ENCODE peak calls at places on chromosomes 11 and 22, in ten cellular contexts. E, Y, H, W, I, M, T, A, F and L are unnamed samples.

GRCh38 chr11:110169738-110170137 is 76.5 kb downstream of the ZC3H12C start:
- DNase-seq in E (no peak), Y (no peak), H (no peak), W (no peak), I (no peak), M (no peak), T (no peak), A (no peak), F (no peak), L (no peak)

GRCh38 chr11:128732471-128733277 is 38.8 kb downstream of the FLI1 start:
- DNase-seq in E (no peak), Y (no peak), H (no peak), W (no peak), I (no peak), M (no peak), T (no peak), A (no peak), F (no peak), L (no peak)

GRCh38 chr11:2213384-2213842 is 41.8 kb upstream of the TH start:
- DNase-seq in E (no peak), Y (peak; percentile 32), H (no peak), W (peak; percentile 18), I (no peak), M (no peak), T (no peak), A (no peak), F (no peak), L (peak; percentile 6)

GRCh38 chr11:18594999-18595749 is 4.4 kb upstream of the MISFA start:
- DNase-seq in E (no peak), Y (no peak), H (no peak), W (no peak), I (no peak), M (peak; percentile 12), T (no peak), A (no peak), F (no peak), L (no peak)

GRCh38 chr22:39125622-39126021 is 26.9 kb downstream of the CBX7 start:
- DNase-seq in E (no peak), Y (no peak), H (no peak), W (no peak), I (no peak), M (no peak), T (no peak), A (no peak), F (no peak), L (no peak)

GRCh38 chr22:49210606-49211005 is 617.1 kb downstream of the BRD1 start:
- DNase-seq in E (no peak), Y (no peak), H (no peak), W (no peak), I (no peak), M (no peak), T (no peak), A (no peak), F (no peak), L (no peak)

GRCh38 chr11:85697747-85698146 is 11.8 kb upstream of the CCDC89 start:
- DNase-seq in E (no peak), Y (no peak), H (no peak), W (no peak), I (no peak), M (no peak), T (no peak), A (no peak), F (no peak), L (no peak)

GRCh38 chr11:69540118-69541000 is 58.9 kb downstream of the LINC01488 start:
- DNase-seq in E (no peak), Y (no peak), H (no peak), W (no peak), I (no peak), M (peak; percentile 16), T (no peak), A (no peak), F (peak; percentile 31), L (no peak)

GRCh38 chr11:132177106-132177505 is 806.7 kb downstream of the NTM start:
- DNase-seq in E (peak; percentile 11), Y (no peak), H (peak; percentile 62), W (no peak), I (no peak), M (peak; percentile 61), T (no peak), A (peak; percentile 18), F (peak; percentile 69), L (no peak)

GRCh38 chr22:25161017-25161915 is 38.4 kb upstream of the CRYBB3 start:
- DNase-seq in E (no peak), Y (no peak), H (no peak), W (no peak), I (no peak), M (no peak), T (no peak), A (no peak), F (no peak), L (no peak)

GRCh38 chr22:44392446-44392921 is 79.7 kb upstream of the SHISAL1 start:
- DNase-seq in E (no peak), Y (no peak), H (no peak), W (no peak), I (no peak), M (peak; percentile 69), T (peak; percentile 8), A (no peak), F (peak; percentile 19), L (no peak)

GRCh38 chr11:34356918-34357645 is 728 bp downstream of the ABTB2 start:
- DNase-seq in E (no peak), Y (peak; percentile 55), H (peak; percentile 44), W (peak; percentile 30), I (peak; percentile 32), M (peak; percentile 52), T (peak; percentile 31), A (peak; percentile 52), F (no peak), L (peak; percentile 48)

GRCh38 chr11:44178381-44178780 is 82.9 kb downstream of the EXT2 start:
- DNase-seq in E (no peak), Y (no peak), H (peak; percentile 41), W (no peak), I (no peak), M (no peak), T (no peak), A (no peak), F (no peak), L (no peak)

GRCh38 chr11:107526197-107526596 is 39.3 kb downstream of the ALKBH8 start:
- DNase-seq in E (no peak), Y (no peak), H (no peak), W (no peak), I (no peak), M (peak; percentile 50), T (no peak), A (no peak), F (no peak), L (no peak)

GRCh38 chr11:128549256-128549944 is 38.0 kb downstream of the ETS1 start:
- DNase-seq in E (no peak), Y (no peak), H (no peak), W (no peak), I (no peak), M (no peak), T (no peak), A (no peak), F (no peak), L (no peak)

GRCh38 chr11:130103296-130103814 is 33.7 kb downstream of the APLP2 start:
- DNase-seq in E (peak; percentile 96), Y (no peak), H (peak; percentile 86), W (no peak), I (no peak), M (peak; percentile 97), T (no peak), A (no peak), F (peak; percentile 81), L (no peak)

GRCh38 chr11:130848361-130849214 is 67.7 kb downstream of the SNX19 start:
- DNase-seq in E (no peak), Y (no peak), H (no peak), W (no peak), I (no peak), M (no peak), T (no peak), A (no peak), F (no peak), L (no peak)

GRCh38 chr11:44030276-44030932 is 17.4 kb upstream of the ACCSL start:
- DNase-seq in E (peak; percentile 26), Y (no peak), H (peak; percentile 67), W (no peak), I (no peak), M (no peak), T (no peak), A (no peak), F (peak; percentile 27), L (no peak)

GRCh38 chr22:48362736-48363404 is 1464.8 kb downstream of the BRD1 start:
- DNase-seq in E (no peak), Y (no peak), H (no peak), W (no peak), I (no peak), M (no peak), T (no peak), A (no peak), F (no peak), L (no peak)

GRCh38 chr22:31248138-31248745 is 36.1 kb downstream of the LIMK2 start:
- DNase-seq in E (peak; percentile 90), Y (peak; percentile 65), H (peak; percentile 94), W (peak; percentile 54), I (peak; percentile 62), M (peak; percentile 52), T (peak; percentile 44), A (peak; percentile 84), F (peak; percentile 91), L (no peak)

GRCh38 chr11:7353100-7353499 is 101.4 kb downstream of the SYT9 start:
- DNase-seq in E (no peak), Y (no peak), H (peak; percentile 45), W (no peak), I (no peak), M (peak; percentile 55), T (no peak), A (peak; percentile 77), F (peak; percentile 18), L (peak; percentile 28)

GRCh38 chr11:43942651-43943356 is 367 bp downstream of the C11orf96 start:
- DNase-seq in E (no peak), Y (no peak), H (peak; percentile 28), W (no peak), I (no peak), M (peak; percentile 2), T (no peak), A (peak; percentile 27), F (no peak), L (no peak)

GRCh38 chr11:78400701-78401100 is 16.9 kb downstream of the GAB2 start:
- DNase-seq in E (no peak), Y (no peak), H (no peak), W (no peak), I (no peak), M (no peak), T (no peak), A (no peak), F (no peak), L (no peak)

GRCh38 chr11:72721689-72722049 is 30.5 kb downstream of the ARAP1 start:
- DNase-seq in E (no peak), Y (peak; percentile 49), H (no peak), W (peak; percentile 29), I (peak; percentile 29), M (no peak), T (no peak), A (peak; percentile 36), F (no peak), L (no peak)

GRCh38 chr11:57772562-57772961 is 11.0 kb downstream of the CTNND1 start:
- DNase-seq in E (no peak), Y (no peak), H (no peak), W (no peak), I (no peak), M (peak; percentile 81), T (no peak), A (no peak), F (peak; percentile 50), L (no peak)

GRCh38 chr22:35651085-35651484 is 2.8 kb downstream of the APOL6 start:
- DNase-seq in E (no peak), Y (no peak), H (no peak), W (no peak), I (no peak), M (no peak), T (no peak), A (no peak), F (no peak), L (no peak)

GRCh38 chr11:123438191-123438627 is 8.1 kb downstream of the GRAMD1B start:
- DNase-seq in E (peak; percentile 13), Y (no peak), H (peak; percentile 24), W (no peak), I (no peak), M (no peak), T (no peak), A (no peak), F (peak; percentile 56), L (no peak)

GRCh38 chr11:3613998-3614741 is 27.6 kb downstream of the ART5 start:
- DNase-seq in E (no peak), Y (no peak), H (no peak), W (no peak), I (no peak), M (no peak), T (no peak), A (peak; percentile 60), F (no peak), L (no peak)